ENCODE peak calls at places on chromosomes 11 and 22, in nine cellular contexts. One of them, this sample, is unnamed.

GRCh38 chr11:117226388-117227385 is 5.2 kb downstream of the PCSK7 start:
- DNase-seq in substantia nigra: peak; percentile 44
- DNase-seq in heart left ventricle: no peak
- DNase-seq in CD8-positive, alpha-beta T cell: peak; percentile 39
- DNase-seq in thoracic aorta: no peak
- DNase-seq in CD4-positive, alpha-beta T cell: no peak
- DNase-seq in CD4-positive, alpha-beta memory T cell: peak; percentile 72
- DNase-seq in small intestine: peak; percentile 87
- DNase-seq in spleen: no peak
- DNase-seq in this sample: peak; percentile 29

GRCh38 chr11:44326615-44327475 is 16.9 kb upstream of the ALX4 start:
- DNase-seq in substantia nigra: no peak
- DNase-seq in thoracic aorta: no peak
- DNase-seq in CD4-positive, alpha-beta memory T cell: no peak
- DNase-seq in small intestine: no peak
- DNase-seq in CD4-positive, alpha-beta T cell: no peak
- DNase-seq in CD8-positive, alpha-beta T cell: no peak
- DNase-seq in heart left ventricle: no peak
- DNase-seq in spleen: peak; percentile 51
- DNase-seq in this sample: no peak

GRCh38 chr11:92152245-92152644 is 72.4 kb upstream of the FAT3 start:
- DNase-seq in small intestine: no peak
- DNase-seq in spleen: no peak
- DNase-seq in thoracic aorta: no peak
- DNase-seq in CD4-positive, alpha-beta memory T cell: no peak
- DNase-seq in CD8-positive, alpha-beta T cell: no peak
- DNase-seq in substantia nigra: no peak
- DNase-seq in CD4-positive, alpha-beta T cell: no peak
- DNase-seq in heart left ventricle: no peak
- DNase-seq in this sample: no peak

GRCh38 chr11:105315287-105315686 is 175.7 kb upstream of the CARD18 start:
- DNase-seq in spleen: no peak
- DNase-seq in small intestine: no peak
- DNase-seq in CD8-positive, alpha-beta T cell: no peak
- DNase-seq in substantia nigra: no peak
- DNase-seq in heart left ventricle: no peak
- DNase-seq in CD4-positive, alpha-beta memory T cell: no peak
- DNase-seq in CD4-positive, alpha-beta T cell: no peak
- DNase-seq in thoracic aorta: no peak
- DNase-seq in this sample: no peak

GRCh38 chr11:70568504-70569172 is 170.3 kb downstream of the CTTN start:
- DNase-seq in CD4-positive, alpha-beta memory T cell: no peak
- DNase-seq in CD8-positive, alpha-beta T cell: no peak
- DNase-seq in substantia nigra: peak; percentile 34
- DNase-seq in CD4-positive, alpha-beta T cell: no peak
- DNase-seq in small intestine: peak; percentile 72
- DNase-seq in heart left ventricle: peak; percentile 49
- DNase-seq in thoracic aorta: no peak
- DNase-seq in spleen: peak; percentile 71
- DNase-seq in this sample: no peak

GRCh38 chr22:32685527-32685926 is 116.0 kb upstream of the TIMP3 start:
- DNase-seq in heart left ventricle: no peak
- DNase-seq in CD8-positive, alpha-beta T cell: no peak
- DNase-seq in small intestine: no peak
- DNase-seq in CD4-positive, alpha-beta memory T cell: no peak
- DNase-seq in spleen: no peak
- DNase-seq in thoracic aorta: no peak
- DNase-seq in substantia nigra: no peak
- DNase-seq in CD4-positive, alpha-beta T cell: no peak
- DNase-seq in this sample: no peak

GRCh38 chr22:36486619-36487384 is 5.4 kb upstream of the TXN2 start:
- DNase-seq in small intestine: peak; percentile 51
- DNase-seq in heart left ventricle: no peak
- DNase-seq in spleen: no peak
- DNase-seq in substantia nigra: no peak
- DNase-seq in CD4-positive, alpha-beta T cell: peak; percentile 50
- DNase-seq in CD8-positive, alpha-beta T cell: peak; percentile 70
- DNase-seq in thoracic aorta: no peak
- DNase-seq in CD4-positive, alpha-beta memory T cell: peak; percentile 63
- DNase-seq in this sample: no peak

GRCh38 chr11:126483796-126484195 is 128.3 kb downstream of the ST3GAL4 start:
- DNase-seq in substantia nigra: no peak
- DNase-seq in CD4-positive, alpha-beta memory T cell: no peak
- DNase-seq in spleen: peak; percentile 17
- DNase-seq in small intestine: no peak
- DNase-seq in heart left ventricle: no peak
- DNase-seq in CD4-positive, alpha-beta T cell: no peak
- DNase-seq in thoracic aorta: no peak
- DNase-seq in CD8-positive, alpha-beta T cell: no peak
- DNase-seq in this sample: no peak

GRCh38 chr11:33980896-33981295 is 70.6 kb upstream of the CAPRIN1 start:
- DNase-seq in CD8-positive, alpha-beta T cell: no peak
- DNase-seq in heart left ventricle: no peak
- DNase-seq in CD4-positive, alpha-beta memory T cell: no peak
- DNase-seq in CD4-positive, alpha-beta T cell: no peak
- DNase-seq in spleen: no peak
- DNase-seq in small intestine: no peak
- DNase-seq in thoracic aorta: no peak
- DNase-seq in substantia nigra: no peak
- DNase-seq in this sample: no peak

GRCh38 chr22:40345801-40346177 is 511 bp upstream of the ADSL start:
- DNase-seq in spleen: peak; percentile 85
- DNase-seq in substantia nigra: no peak
- DNase-seq in small intestine: peak; percentile 60
- DNase-seq in heart left ventricle: peak; percentile 24
- DNase-seq in thoracic aorta: no peak
- DNase-seq in CD8-positive, alpha-beta T cell: peak; percentile 59
- DNase-seq in CD4-positive, alpha-beta memory T cell: peak; percentile 58
- DNase-seq in CD4-positive, alpha-beta T cell: peak; percentile 43
- DNase-seq in this sample: no peak

GRCh38 chr22:45477366-45478107 is 25.1 kb upstream of the FBLN1 start:
- DNase-seq in heart left ventricle: no peak
- DNase-seq in spleen: peak; percentile 31
- DNase-seq in CD8-positive, alpha-beta T cell: no peak
- DNase-seq in CD4-positive, alpha-beta memory T cell: no peak
- DNase-seq in substantia nigra: no peak
- DNase-seq in thoracic aorta: no peak
- DNase-seq in CD4-positive, alpha-beta T cell: no peak
- DNase-seq in small intestine: no peak
- DNase-seq in this sample: no peak
- H3K27ac ChIP-seq in heart left ventricle: no peak overlapping the region
- H3K27ac ChIP-seq in spleen: no peak overlapping the region
- H3K27ac ChIP-seq in CD8-positive, alpha-beta T cell: no peak overlapping the region
- H3K27ac ChIP-seq in CD4-positive, alpha-beta memory T cell: no peak overlapping the region
- H3K27ac ChIP-seq in substantia nigra: no peak overlapping the region
- H3K27ac ChIP-seq in thoracic aorta: peak overlapping the region; percentile 73
- H3K27ac ChIP-seq in CD4-positive, alpha-beta T cell: no peak overlapping the region
- H3K27ac ChIP-seq in small intestine: no peak overlapping the region
- H3K27ac ChIP-seq in this sample: no peak overlapping the region

DNA sequence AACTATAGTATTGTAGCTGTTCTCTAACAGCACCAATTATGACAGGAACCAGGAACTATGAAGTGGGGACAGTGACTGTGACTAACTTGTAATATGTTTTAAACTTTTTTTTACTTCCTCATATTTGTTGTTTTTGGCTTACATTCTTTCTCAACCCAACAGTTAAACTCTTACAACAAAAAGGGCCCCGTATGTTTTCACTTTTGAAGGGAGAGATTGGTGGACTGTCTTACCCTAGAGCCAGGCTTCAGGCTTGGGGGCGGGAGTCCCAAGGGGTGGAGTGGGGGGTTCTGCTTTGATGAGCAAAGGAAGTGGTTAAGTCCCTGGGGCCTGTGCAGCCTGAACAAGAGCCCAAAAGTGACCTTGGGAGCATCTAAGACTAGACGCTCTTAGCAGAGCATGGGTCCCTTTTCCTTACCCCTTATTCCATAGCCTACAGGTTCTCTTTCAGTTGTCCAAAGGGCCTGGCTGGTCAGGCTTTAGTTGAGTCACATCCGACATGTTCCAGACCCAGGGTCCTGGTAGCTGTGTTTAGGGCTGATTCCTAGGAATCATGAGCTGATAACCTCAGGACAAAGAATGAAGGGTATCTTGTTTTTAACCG is 38.8 kb downstream of the STIM1 start:
- DNase-seq in substantia nigra: no peak
- DNase-seq in heart left ventricle: peak; percentile 50
- DNase-seq in spleen: peak; percentile 92
- DNase-seq in thoracic aorta: no peak
- DNase-seq in CD8-positive, alpha-beta T cell: peak; percentile 27
- DNase-seq in CD4-positive, alpha-beta memory T cell: no peak
- DNase-seq in CD4-positive, alpha-beta T cell: no peak
- DNase-seq in small intestine: no peak
- DNase-seq in this sample: no peak
- H3K27ac ChIP-seq in substantia nigra: no peak overlapping the region
- H3K27ac ChIP-seq in heart left ventricle: no peak overlapping the region
- H3K27ac ChIP-seq in spleen: peak overlapping the region; percentile 84
- H3K27ac ChIP-seq in thoracic aorta: peak overlapping the region; percentile 58
- H3K27ac ChIP-seq in CD8-positive, alpha-beta T cell: no peak overlapping the region
- H3K27ac ChIP-seq in CD4-positive, alpha-beta memory T cell: no peak overlapping the region
- H3K27ac ChIP-seq in CD4-positive, alpha-beta T cell: no peak overlapping the region
- H3K27ac ChIP-seq in small intestine: peak overlapping the region; percentile 70
- H3K27ac ChIP-seq in this sample: no peak overlapping the region

GRCh38 chr11:46776878-46777277 is 57.9 kb downstream of the F2 start:
- DNase-seq in spleen: no peak
- DNase-seq in small intestine: no peak
- DNase-seq in heart left ventricle: no peak
- DNase-seq in CD4-positive, alpha-beta memory T cell: no peak
- DNase-seq in CD4-positive, alpha-beta T cell: no peak
- DNase-seq in thoracic aorta: no peak
- DNase-seq in CD8-positive, alpha-beta T cell: no peak
- DNase-seq in substantia nigra: no peak
- DNase-seq in this sample: no peak
- H3K27ac ChIP-seq in spleen: no peak overlapping the region
- H3K27ac ChIP-seq in small intestine: no peak overlapping the region
- H3K27ac ChIP-seq in heart left ventricle: no peak overlapping the region
- H3K27ac ChIP-seq in CD4-positive, alpha-beta memory T cell: no peak overlapping the region
- H3K27ac ChIP-seq in CD4-positive, alpha-beta T cell: no peak overlapping the region
- H3K27ac ChIP-seq in thoracic aorta: no peak overlapping the region
- H3K27ac ChIP-seq in CD8-positive, alpha-beta T cell: no peak overlapping the region
- H3K27ac ChIP-seq in substantia nigra: no peak overlapping the region
- H3K27ac ChIP-seq in this sample: no peak overlapping the region

DNA sequence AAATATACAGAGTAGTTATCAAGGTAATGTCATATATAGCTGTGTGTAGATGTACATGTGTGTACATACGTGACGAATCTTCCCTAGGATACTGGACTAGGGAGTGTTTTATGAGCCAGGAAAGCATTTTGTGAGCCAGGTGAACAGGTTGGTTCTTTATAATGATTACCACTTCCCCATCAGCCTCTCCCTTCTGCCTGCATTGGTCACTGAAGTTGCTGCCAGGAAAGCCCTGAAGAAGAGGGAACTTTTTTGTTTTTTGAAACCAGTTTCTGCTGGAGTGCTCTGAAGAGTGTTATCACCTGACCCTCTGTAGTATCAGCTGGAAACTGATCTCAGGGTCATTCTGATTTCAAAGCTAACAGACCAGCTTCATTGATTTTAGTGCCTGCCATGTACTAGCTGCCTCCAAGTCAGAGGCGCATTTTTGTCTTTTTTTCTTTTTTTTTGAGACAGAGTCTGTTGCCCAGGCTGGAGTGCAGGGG is 14.2 kb upstream of the ST14 start:
- DNase-seq in substantia nigra: no peak
- DNase-seq in CD4-positive, alpha-beta memory T cell: no peak
- DNase-seq in heart left ventricle: no peak
- DNase-seq in CD4-positive, alpha-beta T cell: no peak
- DNase-seq in spleen: no peak
- DNase-seq in CD8-positive, alpha-beta T cell: no peak
- DNase-seq in thoracic aorta: no peak
- DNase-seq in small intestine: peak; percentile 84
- DNase-seq in this sample: no peak
- H3K27ac ChIP-seq in substantia nigra: peak overlapping the region; percentile 46
- H3K27ac ChIP-seq in CD4-positive, alpha-beta memory T cell: no peak overlapping the region
- H3K27ac ChIP-seq in heart left ventricle: no peak overlapping the region
- H3K27ac ChIP-seq in CD4-positive, alpha-beta T cell: no peak overlapping the region
- H3K27ac ChIP-seq in spleen: no peak overlapping the region
- H3K27ac ChIP-seq in CD8-positive, alpha-beta T cell: no peak overlapping the region
- H3K27ac ChIP-seq in thoracic aorta: no peak overlapping the region
- H3K27ac ChIP-seq in small intestine: peak overlapping the region; percentile 96
- H3K27ac ChIP-seq in this sample: no peak overlapping the region

GRCh38 chr11:68663482-68664010 is 20.8 kb upstream of the GAL start:
- DNase-seq in thoracic aorta: no peak
- DNase-seq in CD4-positive, alpha-beta T cell: no peak
- DNase-seq in substantia nigra: no peak
- DNase-seq in heart left ventricle: no peak
- DNase-seq in small intestine: no peak
- DNase-seq in CD8-positive, alpha-beta T cell: no peak
- DNase-seq in spleen: peak; percentile 39
- DNase-seq in CD4-positive, alpha-beta memory T cell: no peak
- DNase-seq in this sample: no peak
- H3K27ac ChIP-seq in thoracic aorta: no peak overlapping the region
- H3K27ac ChIP-seq in CD4-positive, alpha-beta T cell: no peak overlapping the region
- H3K27ac ChIP-seq in substantia nigra: no peak overlapping the region
- H3K27ac ChIP-seq in heart left ventricle: no peak overlapping the region
- H3K27ac ChIP-seq in small intestine: no peak overlapping the region
- H3K27ac ChIP-seq in CD8-positive, alpha-beta T cell: no peak overlapping the region
- H3K27ac ChIP-seq in spleen: no peak overlapping the region
- H3K27ac ChIP-seq in CD4-positive, alpha-beta memory T cell: no peak overlapping the region
- H3K27ac ChIP-seq in this sample: no peak overlapping the region

GRCh38 chr22:28268176-28268575 is 349.1 kb upstream of the PITPNB start:
- DNase-seq in CD4-positive, alpha-beta memory T cell: no peak
- DNase-seq in CD8-positive, alpha-beta T cell: no peak
- DNase-seq in thoracic aorta: no peak
- DNase-seq in substantia nigra: no peak
- DNase-seq in heart left ventricle: no peak
- DNase-seq in small intestine: no peak
- DNase-seq in spleen: no peak
- DNase-seq in CD4-positive, alpha-beta T cell: no peak
- DNase-seq in this sample: no peak
- H3K27ac ChIP-seq in CD4-positive, alpha-beta memory T cell: no peak overlapping the region
- H3K27ac ChIP-seq in CD8-positive, alpha-beta T cell: no peak overlapping the region
- H3K27ac ChIP-seq in thoracic aorta: peak overlapping the region; percentile 60
- H3K27ac ChIP-seq in substantia nigra: no peak overlapping the region
- H3K27ac ChIP-seq in heart left ventricle: no peak overlapping the region
- H3K27ac ChIP-seq in small intestine: no peak overlapping the region
- H3K27ac ChIP-seq in spleen: no peak overlapping the region
- H3K27ac ChIP-seq in CD4-positive, alpha-beta T cell: no peak overlapping the region
- H3K27ac ChIP-seq in this sample: no peak overlapping the region

GRCh38 chr11:1572200-1573076 is at the start of gene DUSP8:
- DNase-seq in CD4-positive, alpha-beta memory T cell: peak; percentile 95
- DNase-seq in thoracic aorta: peak; percentile 76
- DNase-seq in small intestine: peak; percentile 89
- DNase-seq in substantia nigra: peak; percentile 75
- DNase-seq in heart left ventricle: peak; percentile 96
- DNase-seq in spleen: peak; percentile 91
- DNase-seq in CD4-positive, alpha-beta T cell: peak; percentile 92
- DNase-seq in CD8-positive, alpha-beta T cell: peak; percentile 92
- DNase-seq in this sample: peak; percentile 80
- H3K27ac ChIP-seq in CD4-positive, alpha-beta memory T cell: peak within 1 kb of the TSS; percentile 92
- H3K27ac ChIP-seq in thoracic aorta: peak within 1 kb of the TSS; percentile 67
- H3K27ac ChIP-seq in small intestine: peak within 1 kb of the TSS; percentile 88
- H3K27ac ChIP-seq in substantia nigra: peak within 1 kb of the TSS; percentile 82
- H3K27ac ChIP-seq in heart left ventricle: peak within 1 kb of the TSS; percentile 63
- H3K27ac ChIP-seq in spleen: peak within 1 kb of the TSS; percentile 36
- H3K27ac ChIP-seq in CD4-positive, alpha-beta T cell: peak within 1 kb of the TSS; percentile 82
- H3K27ac ChIP-seq in CD8-positive, alpha-beta T cell: peak within 1 kb of the TSS; percentile 59
- H3K27ac ChIP-seq in this sample: peak within 1 kb of the TSS; percentile 78

This sample was measured in caudate nucleus.